ENCODE peak calls at places on chromosome 7, in eight cellular contexts. X is glutamatergic neuron, I is GM06990, B is AG09319, S is foreskin fibroblast, P is GM12865, L is HFFc6, N is OCI-LY7. E is an unnamed sample.

GRCh38 chr7:98284335-98285036 is 3.0 kb downstream of the BRI3 start:
- DNase-seq in P (no peak), N (no peak), L (peak), S (peak), I (no peak), B (peak), X (no peak), E (no peak)

GRCh38 chr7:101733713-101734475 is 83.5 kb upstream of the CUX1 start:
- DNase-seq in N (no peak), P (peak), B (no peak), S (peak), I (peak), L (no peak), X (peak), E (no peak)

GRCh38 chr7:157565981-157566630 is 229.3 kb downstream of the DNAJB6 start:
- DNase-seq in L (no peak), S (no peak), P (no peak), X (no peak), N (no peak), B (no peak), I (no peak), E (no peak)

GRCh38 chr7:82319674-82320118 is 123.9 kb downstream of the CACNA2D1 start:
- DNase-seq in P (no peak), S (peak), B (peak), N (no peak), L (peak), I (no peak), X (peak), E (no peak)

GRCh38 chr7:45182856-45183710 is 25.5 kb downstream of the RAMP3 start:
- DNase-seq in L (no peak), B (no peak), N (no peak), P (no peak), S (no peak), X (no peak), I (no peak), E (no peak)

GRCh38 chr7:119838444-119838843 is 434.5 kb upstream of the KCND2 start:
- DNase-seq in N (no peak), S (no peak), B (no peak), L (no peak), I (no peak), P (no peak), X (no peak), E (no peak)

GRCh38 chr7:156129589-156129988 is 317.3 kb upstream of the SHH start:
- DNase-seq in X (no peak), I (no peak), S (no peak), B (no peak), L (no peak), N (no peak), P (no peak), E (no peak)

GRCh38 chr7:99514050-99514449 is 9.6 kb downstream of the ZKSCAN5 start:
- DNase-seq in X (no peak), I (no peak), B (no peak), P (no peak), L (peak), S (peak), N (no peak), E (no peak)

GRCh38 chr7:82172017-82172416 is 271.6 kb downstream of the CACNA2D1 start:
- DNase-seq in X (no peak), B (no peak), P (no peak), I (no peak), L (no peak), S (no peak), N (no peak), E (no peak)

GRCh38 chr7:151992375-151992774 is 33.1 kb upstream of the GALNT11 start:
- DNase-seq in X (peak), B (no peak), L (no peak), S (peak), N (peak), P (peak), I (peak), E (no peak)

GRCh38 chr7:44280993-44281721 is 44.2 kb downstream of the CAMK2B start:
- DNase-seq in X (peak), N (no peak), I (no peak), P (no peak), B (no peak), L (no peak), S (no peak), E (no peak)

GRCh38 chr7:27148776-27149641 is 1.4 kb upstream of the HOXA6 start:
- DNase-seq in I (no peak), L (no peak), X (no peak), N (no peak), B (no peak), S (no peak), P (no peak), E (no peak)

GRCh38 chr7:135673360-135673706 is 11.0 kb downstream of the STMP1 start:
- DNase-seq in N (no peak), X (no peak), L (no peak), I (no peak), B (no peak), S (peak), P (no peak), E (no peak)

GRCh38 chr7:111362660-111363059 is 199.6 kb downstream of the IMMP2L start:
- DNase-seq in B (no peak), P (no peak), S (peak), X (no peak), L (peak), N (no peak), I (no peak), E (no peak)

GRCh38 chr7:158541330-158542010 is 46.2 kb downstream of the PTPRN2 start:
- DNase-seq in I (no peak), X (no peak), N (peak), P (peak), S (no peak), L (no peak), B (no peak), E (no peak)

GRCh38 chr7:636396-636795 is 90.1 kb upstream of the DNAAF5 start:
- DNase-seq in L (peak), N (no peak), P (no peak), I (no peak), X (peak), B (no peak), S (no peak), E (no peak)

GRCh38 chr7:28725045-28725630 is 233.0 kb downstream of the TRIL start:
- DNase-seq in I (no peak), P (peak), X (no peak), S (peak), B (no peak), N (no peak), L (no peak), E (no peak)

GRCh38 chr7:103240806-103241205 is 56.4 kb upstream of the PMPCB start:
- DNase-seq in P (no peak), I (no peak), N (no peak), L (no peak), X (no peak), B (no peak), S (no peak), E (no peak)

GRCh38 chr7:1693991-1694524 is 24.0 kb downstream of the ELFN1 start:
- DNase-seq in S (peak), I (no peak), P (no peak), B (no peak), X (peak), N (no peak), L (peak), E (no peak)

GRCh38 chr7:121049028-121049791 is 60.7 kb downstream of the CPED1 start:
- DNase-seq in P (no peak), X (no peak), N (no peak), L (no peak), S (peak), B (no peak), I (no peak), E (no peak)

GRCh38 chr7:1403844-1404404 is 55.3 kb downstream of the MICALL2 start:
- DNase-seq in P (no peak), B (peak), I (no peak), S (peak), N (no peak), X (peak), L (no peak), E (no peak)

GRCh38 chr7:35450456-35450855 is 196.6 kb upstream of the TBX20 start:
- DNase-seq in N (no peak), S (no peak), P (no peak), X (no peak), I (no peak), L (no peak), B (no peak), E (no peak)

GRCh38 chr7:123871998-123872867 is 27.3 kb downstream of the HYAL4 start:
- DNase-seq in L (peak), S (peak), P (peak), X (peak), I (no peak), B (peak), N (peak), E (no peak)

GRCh38 chr7:136045181-136045580 is 68.0 kb upstream of the MTPN start:
- DNase-seq in P (no peak), L (no peak), S (no peak), I (no peak), N (no peak), X (no peak), B (no peak), E (no peak)

GRCh38 chr7:45021604-45022296 is 21.7 kb downstream of the CCM2 start:
- DNase-seq in P (peak), N (no peak), L (peak), I (peak), S (peak), B (no peak), X (peak), E (no peak)

DNA sequence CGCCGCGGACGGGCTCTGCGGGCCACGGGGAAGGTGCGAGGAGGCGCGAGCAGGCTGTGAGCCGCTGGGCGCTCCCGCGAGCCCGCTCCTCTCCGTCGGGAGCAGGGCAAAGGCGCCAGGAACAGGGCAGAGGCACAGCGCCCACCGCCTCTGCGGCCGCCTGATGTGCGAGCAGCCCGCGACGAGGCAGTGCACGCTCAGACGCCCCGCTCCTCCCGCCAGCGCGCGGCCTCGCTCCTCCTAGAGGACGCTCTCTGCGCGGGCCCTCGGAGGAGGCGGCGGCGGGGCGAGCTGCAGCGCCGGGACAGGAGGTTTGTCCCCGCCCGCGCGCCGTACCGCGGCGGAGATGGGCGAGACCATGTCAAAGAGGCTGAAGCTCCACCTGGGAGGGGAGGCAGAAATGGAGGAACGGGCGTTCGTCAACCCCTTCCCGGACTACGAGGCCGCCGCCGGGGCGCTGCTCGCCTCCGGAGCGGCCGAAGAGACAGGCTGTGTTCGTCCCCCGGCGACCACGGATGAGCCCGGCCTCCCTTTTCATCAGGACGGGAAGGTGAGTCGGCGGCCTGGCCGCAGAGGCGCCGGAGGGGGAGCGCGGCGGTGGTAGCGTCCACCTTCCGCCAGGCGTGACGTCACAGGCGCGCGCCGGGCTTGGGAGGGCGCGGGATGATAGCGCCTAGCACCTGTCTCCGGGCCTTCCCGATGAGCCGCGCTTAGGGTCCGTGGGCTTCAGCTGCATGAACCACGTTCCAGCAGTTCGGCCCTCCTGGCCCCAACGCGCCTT is 733 bp downstream of the LANCL2 start:
- DNase-seq in N (peak), S (peak), L (peak), I (peak), X (peak), B (peak), P (peak), E (no peak)
- TF ChIP-seq CTCF in N (peak), S (peak), L (peak), I (no peak), X (no peak), B (peak), P (peak), E (peak)

DNA sequence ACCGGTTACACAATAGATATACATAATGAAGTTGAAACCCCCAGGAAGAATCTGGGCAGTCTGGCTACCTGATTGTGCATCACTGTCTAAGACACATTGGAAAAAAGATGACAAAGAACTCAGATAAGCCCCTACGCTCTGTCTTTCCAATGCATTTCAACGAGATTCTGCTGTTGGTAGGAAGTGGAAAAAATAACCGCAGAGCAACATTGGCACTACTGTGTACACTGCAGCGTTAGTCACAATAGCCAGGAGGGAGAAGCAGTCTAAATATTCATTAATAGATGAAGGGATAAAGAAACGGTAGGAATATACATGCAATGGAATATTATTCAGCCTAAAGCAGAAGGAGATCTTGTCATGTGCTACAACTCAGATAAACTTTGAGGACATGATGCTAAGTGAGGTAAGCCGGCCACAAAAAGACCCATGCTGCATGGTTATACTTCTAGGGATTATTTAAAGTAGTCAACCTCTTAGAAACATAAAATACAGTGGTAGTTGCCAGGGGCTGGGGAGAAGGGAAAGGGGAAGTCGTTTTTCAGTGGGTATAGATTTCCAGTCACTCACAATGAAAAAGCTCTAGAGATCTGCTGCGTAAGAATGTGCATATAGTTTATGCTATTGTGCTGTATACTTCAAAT is 40.3 kb downstream of the ELMO1 start:
- DNase-seq in L (no peak), B (no peak), X (no peak), N (no peak), S (no peak), I (no peak), P (no peak), E (no peak)
- TF ChIP-seq CTCF in L (no peak), B (no peak), X (no peak), N (no peak), S (no peak), I (no peak), P (no peak), E (no peak)

GRCh38 chr7:75652788-75653187 is 86.0 kb downstream of the HIP1 start:
- DNase-seq in L (no peak), P (no peak), X (no peak), I (no peak), N (no peak), S (no peak), B (no peak), E (no peak)

GRCh38 chr7:75655536-75655935 is 83.2 kb downstream of the HIP1 start:
- DNase-seq in B (no peak), I (no peak), X (no peak), P (no peak), N (no peak), S (no peak), L (no peak), E (no peak)

GRCh38 chr7:75654855-75655254 is 83.9 kb downstream of the HIP1 start:
- DNase-seq in P (no peak), S (no peak), X (no peak), B (no peak), L (no peak), N (no peak), I (no peak), E (no peak)

GRCh38 chr7:75650671-75651070 is 88.1 kb downstream of the HIP1 start:
- DNase-seq in L (no peak), P (no peak), X (no peak), N (no peak), I (no peak), S (no peak), B (no peak), E (no peak)

GRCh38 chr7:75653651-75654050 is 85.1 kb downstream of the HIP1 start:
- DNase-seq in P (no peak), X (no peak), S (no peak), I (no peak), B (no peak), L (no peak), N (no peak), E (no peak)
- TF ChIP-seq CTCF in P (no peak), X (no peak), S (no peak), I (no peak), B (no peak), L (no peak), N (no peak), E (no peak)

GRCh38 chr7:34156336-34156735 is 251.0 kb downstream of the BMPER start:
- DNase-seq in X (no peak), N (no peak), P (no peak), L (no peak), B (no peak), I (no peak), S (peak), E (no peak)

GRCh38 chr7:34160261-34160752 is 255.0 kb downstream of the BMPER start:
- DNase-seq in X (no peak), I (no peak), S (peak), P (no peak), N (no peak), L (peak), B (no peak), E (no peak)

GRCh38 chr7:34157137-34157536 is 251.8 kb downstream of the BMPER start:
- DNase-seq in B (no peak), P (no peak), I (no peak), N (no peak), S (peak), X (no peak), L (no peak), E (no peak)

GRCh38 chr7:34158311-34158710 is 253.0 kb downstream of the BMPER start:
- DNase-seq in B (no peak), S (peak), X (no peak), L (no peak), N (no peak), I (no peak), P (no peak), E (no peak)

DNA sequence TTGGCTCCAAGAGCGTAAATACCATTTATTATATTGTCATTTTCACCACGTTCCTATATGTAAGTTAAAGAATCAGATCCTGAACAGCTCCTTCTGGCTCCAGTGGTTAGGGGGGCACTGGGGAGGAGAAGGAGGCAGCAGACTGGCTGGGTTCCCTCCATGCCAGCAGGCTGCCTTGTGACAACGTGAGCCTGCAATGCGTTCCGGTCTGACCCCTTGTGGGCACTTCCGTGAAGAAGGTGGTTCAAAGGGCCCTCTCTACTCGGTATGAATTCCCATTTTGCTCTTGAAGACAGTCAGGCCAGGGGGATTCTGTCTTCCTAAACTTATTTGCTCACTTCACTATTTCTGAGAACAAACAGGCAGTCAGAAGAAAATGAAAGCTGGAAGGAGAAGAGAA is 253.4 kb downstream of the BMPER start:
- DNase-seq in N (no peak), B (no peak), P (no peak), S (no peak), I (no peak), X (no peak), L (no peak), E (no peak)
- TF ChIP-seq CTCF in N (no peak), B (no peak), P (no peak), S (no peak), I (no peak), X (no peak), L (peak), E (no peak)

GRCh38 chr7:42025635-42026375 is 211.2 kb downstream of the GLI3 start:
- DNase-seq in S (no peak), L (no peak), X (no peak), P (no peak), I (no peak), N (peak), B (no peak), E (no peak)
- TF ChIP-seq CTCF in S (no peak), L (no peak), X (no peak), P (no peak), I (no peak), N (peak), B (no peak), E (peak)

GRCh38 chr7:66114743-66115727 is at the start of gene CRCP:
- DNase-seq in P (peak), L (peak), S (peak), N (peak), I (peak), B (no peak), X (peak), E (no peak)
- TF ChIP-seq CTCF in P (peak), L (peak), S (peak), N (peak), I (peak), B (peak), X (no peak), E (peak)

GRCh38 chr7:142939226-142939910 is at the start of gene LLCFC1:
- DNase-seq in S (no peak), I (no peak), B (no peak), N (peak), X (no peak), P (peak), L (no peak), E (no peak)
- TF ChIP-seq CTCF in S (no peak), I (peak), B (no peak), N (peak), X (no peak), P (peak), L (peak), E (peak)

E was measured in keratinocyte.